ENCODE peak calls at places on chromosomes 2 and 18, in four cellular contexts. L is ovary, R is cardiac muscle cell, X is pancreas. O is an unnamed sample.

GRCh38 chr2:159873136-159873728 is 75.2 kb upstream of the CD302 start:
- DNase-seq in L (peak; percentile 22), R (no peak), X (peak; percentile 18), O (no peak)

GRCh38 chr2:74379851-74380789 is at the start of gene DCTN1:
- DNase-seq in L (peak; percentile 48), R (peak; percentile 78), X (peak; percentile 20), O (peak; percentile 55)

GRCh38 chr18:77086034-77086433 is 46.5 kb downstream of the MBP start:
- DNase-seq in L (no peak), R (no peak), X (no peak), O (no peak)

GRCh38 chr2:188788621-188789020 is 185.6 kb upstream of the COL3A1 start:
- DNase-seq in L (peak; percentile 71), R (no peak), X (peak; percentile 35), O (peak; percentile 79)

GRCh38 chr2:6556755-6557154 is 309.0 kb downstream of the CMPK2 start:
- DNase-seq in L (no peak), R (no peak), X (no peak), O (no peak)

GRCh38 chr2:226310081-226310625 is 489.5 kb downstream of the IRS1 start:
- DNase-seq in L (no peak), R (no peak), X (no peak), O (no peak)

GRCh38 chr18:51032193-51032592 is 2.2 kb downstream of the SMAD4 start:
- DNase-seq in L (no peak), R (no peak), X (no peak), O (no peak)

GRCh38 chr2:102141915-102142828 is at the start of gene IL1R1:
- DNase-seq in L (peak; percentile 86), R (peak; percentile 88), X (peak; percentile 81), O (peak; percentile 80)

GRCh38 chr2:290090-290722 is 2.3 kb upstream of the ALKAL2 start:
- DNase-seq in L (peak; percentile 89), R (peak; percentile 79), X (peak; percentile 83), O (peak; percentile 73)

GRCh38 chr2:160225722-160226121 is 25.6 kb upstream of the ITGB6 start:
- DNase-seq in L (no peak), R (no peak), X (peak; percentile 58), O (no peak)

GRCh38 chr2:189799531-189799930 is 15.3 kb downstream of the PMS1 start:
- DNase-seq in L (no peak), R (no peak), X (no peak), O (no peak)

GRCh38 chr2:172336681-172337080 is 90.7 kb upstream of the ITGA6 start:
- DNase-seq in L (no peak), R (no peak), X (no peak), O (no peak)

GRCh38 chr18:12361770-12362378 is 15.2 kb downstream of the AFG3L2 start:
- DNase-seq in L (peak; percentile 40), R (peak; percentile 63), X (no peak), O (peak; percentile 69)

GRCh38 chr2:222427606-222428320 is 3.4 kb downstream of the SGPP2 start:
- DNase-seq in L (no peak), R (no peak), X (no peak), O (no peak)

GRCh38 chr18:76258209-76258608 is 236.8 kb downstream of the ZNF516 start:
- DNase-seq in L (no peak), R (no peak), X (no peak), O (no peak)

GRCh38 chr18:22167471-22168151 is 1.8 kb upstream of the GATA6 start:
- DNase-seq in L (peak; percentile 62), R (peak; percentile 68), X (peak; percentile 53), O (peak; percentile 47)

GRCh38 chr2:138814123-138814883 is 34.1 kb upstream of the NXPH2 start:
- DNase-seq in L (no peak), R (no peak), X (no peak), O (no peak)

GRCh38 chr2:200482194-200482593 is 27.7 kb downstream of the KCTD18 start:
- DNase-seq in L (no peak), R (no peak), X (no peak), O (no peak)

GRCh38 chr2:138373993-138374408 is 127.6 kb upstream of the SPOPL start:
- DNase-seq in L (no peak), R (peak; percentile 46), X (peak; percentile 20), O (no peak)

GRCh38 chr2:241041557-241042158 is 43.2 kb downstream of the SNED1 start:
- DNase-seq in L (no peak), R (no peak), X (no peak), O (no peak)

GRCh38 chr2:11753452-11753885 is 7.0 kb downstream of the LPIN1 start:
- DNase-seq in L (no peak), R (no peak), X (peak; percentile 64), O (no peak)

GRCh38 chr2:137706786-137707613 is 257.3 kb upstream of the HNMT start:
- DNase-seq in L (no peak), R (peak; percentile 42), X (no peak), O (no peak)

GRCh38 chr2:232484628-232485332 is 2.9 kb downstream of the ECEL1 start:
- DNase-seq in L (peak; percentile 17), R (no peak), X (no peak), O (no peak)

GRCh38 chr18:49949991-49950395 is 136.7 kb upstream of the ACAA2 start:
- DNase-seq in L (no peak), R (no peak), X (no peak), O (no peak)

GRCh38 chr2:11656252-11656651 is 13.7 kb downstream of the NTSR2 start:
- DNase-seq in L (no peak), R (no peak), X (no peak), O (no peak)

GRCh38 chr2:169077674-169078240 is 8.4 kb downstream of the DHRS9 start:
- DNase-seq in L (no peak), R (peak; percentile 77), X (no peak), O (peak; percentile 12)

GRCh38 chr2:108950736-108951135 is 38.3 kb downstream of the EDAR start:
- DNase-seq in L (no peak), R (no peak), X (no peak), O (no peak)

GRCh38 chr2:74860521-74860920 is 26.6 kb downstream of the HK2 start:
- DNase-seq in L (no peak), R (no peak), X (no peak), O (no peak)

GRCh38 chr18:8610442-8610801 is 1.2 kb downstream of the RAB12 start:
- DNase-seq in L (no peak), R (no peak), X (no peak), O (peak; percentile 33)

GRCh38 chr2:140988597-140988996 is 1142.2 kb downstream of the LRP1B start:
- DNase-seq in L (no peak), R (no peak), X (no peak), O (no peak)

GRCh38 chr2:25073025-25073424 is 31.1 kb downstream of the EFR3B start:
- DNase-seq in L (no peak), R (no peak), X (no peak), O (no peak)

GRCh38 chr2:15728247-15728721 is 136.6 kb downstream of the DDX1 start:
- DNase-seq in L (no peak), R (no peak), X (no peak), O (no peak)

GRCh38 chr2:240991378-240992263 is 6.8 kb upstream of the SNED1 start:
- DNase-seq in L (peak; percentile 68), R (no peak), X (peak; percentile 86), O (peak; percentile 79)

GRCh38 chr2:30484995-30485394 is 37.9 kb downstream of the LCLAT1 start:
- DNase-seq in L (no peak), R (no peak), X (no peak), O (no peak)

GRCh38 chr18:9348079-9348671 is 13.6 kb downstream of the TWSG1 start:
- DNase-seq in L (no peak), R (no peak), X (no peak), O (no peak)

DNA sequence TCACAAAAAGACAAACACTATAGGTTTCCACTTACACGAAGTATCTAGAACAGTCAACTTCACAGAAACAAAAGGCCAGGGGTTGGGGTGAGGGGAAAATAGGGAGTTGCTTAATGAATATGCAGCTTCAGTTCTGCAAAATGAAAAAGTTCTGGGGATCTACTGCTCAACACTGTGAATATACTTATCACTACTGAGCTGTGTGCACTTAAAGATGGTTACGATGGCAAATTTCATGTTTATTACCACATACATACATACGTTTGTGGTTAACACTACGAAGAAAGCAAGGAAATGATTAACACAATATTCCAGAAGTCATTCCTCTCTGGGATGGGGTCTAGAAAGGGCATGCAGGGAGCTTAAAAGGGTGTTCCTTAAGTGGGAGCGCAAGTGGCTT is 19.3 kb downstream of the MBOAT2 start:
- DNase-seq in L (no peak), R (no peak), X (no peak), O (no peak)
- H3K27ac ChIP-seq in L (no peak overlapping the region), R (no peak overlapping the region), X (no peak overlapping the region), O (no peak overlapping the region)

DNA sequence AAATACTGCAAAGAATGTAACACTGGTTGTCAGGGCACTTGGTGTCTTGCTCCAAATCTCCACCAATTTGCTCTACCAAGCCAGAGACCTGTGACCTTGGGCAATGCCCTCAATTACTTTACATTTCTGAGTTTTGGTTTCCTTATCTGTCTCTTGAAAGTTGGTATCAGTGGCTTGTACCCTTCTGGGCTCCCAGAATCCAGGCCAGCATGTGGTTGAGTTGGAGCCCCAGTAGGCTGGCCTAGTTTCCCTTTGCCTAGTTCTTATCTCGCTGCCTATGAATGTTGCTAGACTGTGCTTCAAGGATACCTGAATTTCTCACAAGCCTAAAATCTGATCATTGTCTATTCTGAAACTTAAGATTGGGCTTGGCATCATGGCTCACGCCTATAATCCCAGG is 26.6 kb downstream of the MEP1B start:
- DNase-seq in L (no peak), R (no peak), X (no peak), O (no peak)
- H3K4me1 ChIP-seq in L (no peaks in the 10 kb centered on the region), R (no peaks in the 10 kb centered on the region), X (no peaks in the 10 kb centered on the region), O (no peaks in the 10 kb centered on the region)

GRCh38 chr2:113899166-113899565 is 9.3 kb downstream of the ACTR3 start:
- DNase-seq in L (no peak), R (no peak), X (no peak), O (no peak)
- H3K36me3 ChIP-seq in L (no peaks in the 10 kb centered on the region), R (no peaks in the 10 kb centered on the region), X (no peaks in the 10 kb centered on the region), O (no peaks in the 10 kb centered on the region)

GRCh38 chr2:62197017-62197586 is 1.2 kb downstream of the B3GNT2 start:
- DNase-seq in L (peak; percentile 44), R (peak; percentile 29), X (peak; percentile 44), O (peak; percentile 23)
- H3K27ac ChIP-seq in L (no peak overlapping the region), R (peak overlapping the region; percentile 81), X (peak overlapping the region; percentile 90), O (peak overlapping the region; percentile 95)

GRCh38 chr2:176562359-176563043 is 293.3 kb downstream of the MTX2 start:
- DNase-seq in L (no peak), R (no peak), X (no peak), O (no peak)
- H3K4me1 ChIP-seq in L (no peaks in the 10 kb centered on the region), R (no peaks in the 10 kb centered on the region), X (no peaks in the 10 kb centered on the region), O (no peaks in the 10 kb centered on the region)

GRCh38 chr2:202290316-202290715 is 24.8 kb downstream of the NOP58 start:
- DNase-seq in L (no peak), R (no peak), X (no peak), O (no peak)

GRCh38 chr2:202286595-202286994 is 21.0 kb downstream of the NOP58 start:
- DNase-seq in L (no peak), R (no peak), X (no peak), O (no peak)

GRCh38 chr2:202289394-202290204 is 24.0 kb downstream of the NOP58 start:
- DNase-seq in L (no peak), R (no peak), X (no peak), O (no peak)

DNA sequence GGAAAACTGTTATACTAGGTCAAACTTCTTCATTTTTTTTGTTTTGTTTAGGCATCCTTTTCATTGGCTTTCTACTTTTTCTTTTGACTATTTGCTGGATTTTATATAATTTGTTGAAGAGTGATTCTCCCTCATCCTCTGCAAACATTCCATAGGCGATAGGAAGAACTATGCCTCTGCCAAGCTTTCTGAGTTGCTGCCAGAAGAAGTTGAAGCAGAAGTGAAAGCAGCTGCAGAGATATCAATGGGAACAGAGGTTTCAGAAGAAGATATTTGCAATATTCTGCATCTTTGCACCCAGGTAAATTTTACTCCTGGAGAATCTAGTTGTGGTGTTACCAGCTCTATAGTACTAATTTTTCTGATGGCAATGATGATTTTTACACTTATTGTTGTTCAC is 25.4 kb downstream of the NOP58 start:
- DNase-seq in L (no peak), R (no peak), X (no peak), O (no peak)
- H3K36me3 ChIP-seq in L (no peaks in the 10 kb centered on the region), R (peaks cover 60% of the 10 kb centered on the region), X (peaks cover 8% of the 10 kb centered on the region), O (peaks cover 100% of the 10 kb centered on the region)

O was measured in heart right ventricle.